ENCODE peak calls at places on chromosomes 13 and 19, in five cellular contexts. L is T-cell; U is CD4-positive, alpha-beta T cell; X is activated naive CD8-positive, alpha-beta T cell treated with anti-CD3 and anti-CD28 coated beads, Interleukin-2, amount 10 ng/mL, durations not matched to agents 7 days and 5 days; I is activated CD4-positive, alpha-beta T cell treated with anti-CD3 and anti-CD28 coated beads for 36 hours. T is an unnamed sample.

GRCh38 chr13:106499905-106500304 is 35.6 kb downstream of the EFNB2 start:
- ATAC-seq in I (peak), L (no peak), X (no peak), U (no peak), T (no peak)

GRCh38 chr19:38878575-38879399 is 712 bp upstream of the RINL start:
- ATAC-seq in U (peak), X (peak), I (peak), L (peak), T (no peak)

GRCh38 chr19:41753159-41753558 is 2.2 kb upstream of the CEACAM6 start:
- ATAC-seq in I (peak), X (peak), L (peak), U (peak), T (no peak)

GRCh38 chr13:20337894-20338551 is 105.9 kb upstream of the GJB6 start:
- ATAC-seq in I (no peak), U (no peak), X (no peak), L (no peak), T (no peak)

GRCh38 chr13:22926176-22927007 is 254.4 kb upstream of the SGCG start:
- ATAC-seq in L (no peak), U (no peak), X (no peak), I (no peak), T (peak)

GRCh38 chr19:49772850-49773432 is 6.1 kb downstream of the AP2A1 start:
- ATAC-seq in L (no peak), X (no peak), U (no peak), I (no peak), T (no peak)

GRCh38 chr19:46916971-46917370 is 56.2 kb downstream of the ARHGAP35 start:
- ATAC-seq in U (no peak), X (no peak), L (no peak), I (peak), T (no peak)

GRCh38 chr19:47618771-47619170 is 9.8 kb downstream of the BICRA start:
- ATAC-seq in U (no peak), X (no peak), I (no peak), L (no peak), T (no peak)

GRCh38 chr19:2517881-2518601 is 42.1 kb downstream of the GADD45B start:
- ATAC-seq in L (peak), U (peak), X (no peak), I (peak), T (no peak)

GRCh38 chr13:27455331-27455855 is 5.0 kb upstream of the MTIF3 start:
- ATAC-seq in X (peak), I (peak), L (peak), U (no peak), T (no peak)

GRCh38 chr13:102940143-102940542 is 94.3 kb downstream of the ERCC5 start:
- ATAC-seq in X (no peak), L (no peak), I (no peak), U (no peak), T (no peak)

GRCh38 chr13:45851171-45851889 is at the start of gene SIAH3:
- ATAC-seq in I (peak), L (peak), U (peak), X (peak), T (no peak)

GRCh38 chr19:40745402-40745780 is 4.9 kb downstream of the ACTMAP start:
- ATAC-seq in U (no peak), L (no peak), I (no peak), X (no peak), T (no peak)

GRCh38 chr13:73941752-73942151 is 192.5 kb downstream of the KLF12 start:
- ATAC-seq in U (no peak), L (no peak), X (no peak), I (no peak), T (no peak)

GRCh38 chr19:7004313-7004931 is 16.8 kb downstream of the MBD3L2B start:
- ATAC-seq in X (no peak), U (peak), I (peak), L (peak), T (no peak)

GRCh38 chr19:4328243-4328990 is 10.2 kb downstream of the STAP2 start:
- ATAC-seq in X (peak), I (peak), L (peak), U (peak), T (peak)

GRCh38 chr13:30648522-30649012 is 30.8 kb downstream of the USPL1 start:
- ATAC-seq in U (no peak), L (no peak), X (no peak), I (no peak), T (peak)

GRCh38 chr13:45584816-45585215 is 30.7 kb downstream of the ERICH6B start:
- ATAC-seq in L (no peak), U (no peak), X (no peak), I (no peak), T (no peak)

GRCh38 chr19:4260605-4261191 is 13.8 kb downstream of the YJU2 start:
- ATAC-seq in I (no peak), U (no peak), L (no peak), X (no peak), T (no peak)

GRCh38 chr13:51419015-51419636 is 33.7 kb downstream of the INTS6 start:
- ATAC-seq in I (no peak), X (no peak), L (no peak), U (no peak), T (peak)

GRCh38 chr13:40494513-40494912 is 171.9 kb downstream of the FOXO1 start:
- ATAC-seq in U (peak), X (peak), I (peak), L (peak), T (no peak)

GRCh38 chr13:21822029-21822428 is 151.2 kb downstream of the FGF9 start:
- ATAC-seq in X (no peak), U (no peak), I (no peak), L (no peak), T (no peak)

GRCh38 chr19:5046339-5047039 is 77.6 kb downstream of the KDM4B start:
- ATAC-seq in U (no peak), L (no peak), X (no peak), I (no peak), T (no peak)

GRCh38 chr19:58395979-58396627 is 647 bp downstream of the RNF225 start:
- ATAC-seq in X (no peak), I (no peak), U (no peak), L (no peak), T (no peak)

GRCh38 chr19:49677901-49678674 is 1.0 kb downstream of the PRMT1 start:
- ATAC-seq in X (no peak), U (peak), I (peak), L (peak), T (peak)

GRCh38 chr19:50427997-50428425 is 4.7 kb upstream of the MYBPC2 start:
- ATAC-seq in L (peak), U (peak), I (no peak), X (peak), T (peak)

GRCh38 chr19:49855676-49856573 is 5.0 kb downstream of the PTOV1 start:
- ATAC-seq in I (no peak), L (no peak), U (no peak), X (no peak), T (no peak)

GRCh38 chr19:54035215-54036178 is 28.2 kb downstream of the VSTM1 start:
- ATAC-seq in X (no peak), L (no peak), I (no peak), U (no peak), T (no peak)

GRCh38 chr13:100209857-100210580 is 121.1 kb downstream of the PCCA start:
- ATAC-seq in L (no peak), I (peak), X (no peak), U (no peak), T (no peak)

GRCh38 chr19:53864308-53864836 is 3.3 kb upstream of the MYADM start:
- ATAC-seq in U (no peak), X (no peak), L (no peak), I (no peak), T (no peak)

T was measured in stimulated activated memory B cell treated with anti-CD40 and anti-IgM and Interleukin-4, amounts not matched to agents 10 μg/mL and 1 μg/mL and 100 μg/mL, for 72 hours.